ENCODE peak calls at places on chromosomes 6 and 20, in five cellular contexts. M is cardiac fibroblast, U is cardiac muscle cell, F is coronary artery, D is choroid plexus epithelial cell. I is an unnamed sample.

GRCh38 chr6:21710908-21711627 is 117.5 kb downstream of the SOX4 start:
- DNase-seq in D (no peak), F (no peak), M (no peak), U (no peak), I (no peak)

GRCh38 chr6:90105766-90106165 is 190.9 kb downstream of the BACH2 start:
- DNase-seq in F (no peak), D (no peak), U (peak; percentile 24), M (peak; percentile 14), I (no peak)

GRCh38 chr6:110635096-110635495 is 158.7 kb upstream of the SLC22A16 start:
- DNase-seq in M (no peak), F (no peak), U (no peak), D (no peak), I (no peak)

GRCh38 chr6:140050232-140050995 is 676.0 kb upstream of the CITED2 start:
- DNase-seq in F (no peak), D (no peak), M (peak; percentile 82), U (peak; percentile 89), I (no peak)

GRCh38 chr6:9801255-9801757 is 613.6 kb downstream of the TFAP2A start:
- DNase-seq in F (no peak), D (no peak), U (no peak), M (no peak), I (no peak)

GRCh38 chr6:15927531-15928230 is 201.2 kb upstream of the MYLIP start:
- DNase-seq in D (no peak), M (no peak), U (no peak), F (no peak), I (no peak)

GRCh38 chr20:3749689-3750639 is 17.5 kb downstream of the HSPA12B start:
- DNase-seq in M (peak; percentile 13), F (no peak), D (no peak), U (no peak), I (no peak)

GRCh38 chr6:80223743-80224212 is 117.3 kb downstream of the BCKDHB start:
- DNase-seq in F (no peak), U (peak; percentile 55), M (peak; percentile 63), D (no peak), I (no peak)

GRCh38 chr20:3995067-3995748 is 20.1 kb downstream of the RNF24 start:
- DNase-seq in M (peak; percentile 32), U (peak; percentile 40), F (no peak), D (peak; percentile 58), I (peak; percentile 57)

GRCh38 chr6:29938746-29939508 is 3.4 kb upstream of the HLA-A start:
- DNase-seq in D (no peak), F (no peak), U (no peak), M (no peak), I (no peak)

GRCh38 chr20:3168079-3168828 is 5.1 kb downstream of the LZTS3 start:
- DNase-seq in F (no peak), U (no peak), M (no peak), D (no peak), I (no peak)

GRCh38 chr6:33008944-33009861 is at the start of gene HLA-DOA:
- DNase-seq in U (peak; percentile 33), M (peak; percentile 9), F (no peak), D (peak; percentile 52), I (no peak)

GRCh38 chr20:53643031-53643832 is 49.6 kb upstream of the ZNF217 start:
- DNase-seq in U (peak; percentile 69), D (peak; percentile 85), F (no peak), M (peak; percentile 73), I (peak; percentile 91)

GRCh38 chr6:69593706-69594105 is 203.1 kb downstream of the LMBRD1 start:
- DNase-seq in F (no peak), U (no peak), M (no peak), D (no peak), I (no peak)

GRCh38 chr20:62031462-62032092 is 34.1 kb downstream of the TAF4 start:
- DNase-seq in D (no peak), U (no peak), M (no peak), F (no peak), I (no peak)

GRCh38 chr6:680666-681374 is 12.1 kb downstream of the EXOC2 start:
- DNase-seq in D (no peak), M (no peak), U (no peak), F (no peak), I (peak; percentile 60)

GRCh38 chr20:34949120-34949519 is 6.5 kb downstream of the GSS start:
- DNase-seq in D (no peak), U (no peak), F (no peak), M (no peak), I (no peak)

GRCh38 chr6:126886106-126886505 is 232.4 kb upstream of the RSPO3 start:
- DNase-seq in U (peak; percentile 3), F (no peak), M (no peak), D (peak; percentile 78), I (no peak)

GRCh38 chr6:19231878-19232519 is 605.2 kb upstream of the ID4 start:
- DNase-seq in M (no peak), D (no peak), F (no peak), U (no peak), I (no peak)

GRCh38 chr20:5402903-5403531 is 86.3 kb upstream of the PROKR2 start:
- DNase-seq in D (peak; percentile 63), F (no peak), M (peak; percentile 21), U (peak; percentile 34), I (peak; percentile 27)

GRCh38 chr20:58109126-58109880 is 119.2 kb downstream of the ANKRD60 start:
- DNase-seq in D (peak; percentile 80), M (no peak), F (peak; percentile 61), U (peak; percentile 32), I (peak; percentile 79)

GRCh38 chr20:12243327-12243726 is 325.6 kb downstream of the BTBD3 start:
- DNase-seq in U (no peak), M (no peak), F (no peak), D (no peak), I (no peak)

GRCh38 chr20:32325706-32326506 is 32.2 kb upstream of the ASXL1 start:
- DNase-seq in F (no peak), U (peak; percentile 59), D (peak; percentile 72), M (peak; percentile 52), I (peak; percentile 93)

GRCh38 chr6:146423450-146423849 is 120.2 kb upstream of the RAB32 start:
- DNase-seq in F (no peak), M (no peak), D (no peak), U (no peak), I (no peak)

GRCh38 chr6:162467679-162468078 is 259.9 kb downstream of the PRKN start:
- DNase-seq in D (no peak), U (no peak), M (no peak), F (no peak), I (no peak)

GRCh38 chr20:5910192-5910591 is 40.1 kb downstream of the TRMT6 start:
- DNase-seq in U (no peak), D (no peak), F (no peak), M (no peak), I (no peak)

GRCh38 chr20:11270566-11270965 is 596.8 kb upstream of the JAG1 start:
- DNase-seq in F (no peak), U (no peak), M (no peak), D (no peak), I (peak; percentile 29)

DNA sequence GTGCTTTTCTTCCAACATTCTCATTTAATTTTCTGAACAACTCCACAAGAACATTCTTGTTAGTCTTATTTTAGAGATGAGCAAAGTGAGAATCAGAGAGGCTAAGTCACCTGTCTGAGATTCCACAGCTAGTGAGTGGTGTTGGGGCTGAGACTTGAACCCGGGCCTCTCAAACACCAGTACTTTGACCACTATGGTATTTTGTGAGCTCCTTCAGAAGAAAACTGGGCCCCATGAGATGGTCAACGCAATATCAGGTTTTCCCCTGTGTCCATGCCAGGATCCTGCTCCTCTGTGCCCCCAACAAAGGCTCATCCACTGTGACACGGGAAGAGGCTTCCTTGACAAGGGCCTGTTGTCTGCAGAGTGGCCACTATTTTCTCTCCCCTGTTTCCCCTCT is 51.9 kb downstream of the MAFB start:
- DNase-seq in F (no peak), D (no peak), U (no peak), M (no peak), I (no peak)
- TF ChIP-seq CTCF in F (no peak), D (no peak), U (no peak), M (no peak), I (no peak)

DNA sequence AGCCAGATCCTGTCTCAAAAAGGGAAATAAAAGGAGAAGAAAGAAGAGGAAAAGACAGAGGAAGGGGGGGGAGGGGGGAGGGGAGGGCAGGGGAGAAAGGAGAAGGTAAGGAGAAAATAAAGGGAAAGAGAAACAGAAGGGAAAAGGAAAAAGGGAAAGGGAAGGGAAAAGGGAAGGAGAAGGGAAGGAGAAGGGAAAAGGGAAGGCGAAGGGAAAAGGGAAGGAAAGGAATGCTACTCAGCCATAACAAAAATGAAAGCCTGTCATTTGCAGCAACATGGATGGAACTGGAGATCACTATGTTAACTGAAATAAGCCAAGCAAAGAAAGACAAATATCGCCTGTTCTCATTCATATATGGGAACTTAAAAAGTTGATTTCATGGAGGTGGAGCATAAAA is 22.3 kb downstream of the RBM24 start:
- DNase-seq in U (no peak), F (no peak), D (no peak), M (no peak), I (no peak)
- TF ChIP-seq CTCF in U (no peak), F (no peak), D (no peak), M (no peak), I (no peak)

GRCh38 chr6:156909212-156910010 is 132.2 kb downstream of the ARID1B start:
- DNase-seq in D (no peak), U (no peak), M (no peak), F (no peak), I (no peak)

GRCh38 chr6:156910938-156911337 is 133.8 kb downstream of the ARID1B start:
- DNase-seq in F (no peak), M (no peak), U (no peak), D (peak; percentile 35), I (peak; percentile 20)

GRCh38 chr6:156912431-156912830 is 135.3 kb downstream of the ARID1B start:
- DNase-seq in M (peak; percentile 22), F (no peak), D (no peak), U (no peak), I (no peak)

GRCh38 chr6:156911581-156911980 is 134.4 kb downstream of the ARID1B start:
- DNase-seq in M (no peak), D (no peak), F (no peak), U (no peak), I (no peak)

GRCh38 chr6:156910011-156910334 is 132.8 kb downstream of the ARID1B start:
- DNase-seq in M (no peak), U (no peak), D (no peak), F (no peak), I (no peak)
- TF ChIP-seq CTCF in M (no peak), U (no peak), D (no peak), F (no peak), I (no peak)

GRCh38 chr6:158500016-158500735 is 59.7 kb upstream of the TMEM181 start:
- DNase-seq in M (no peak), F (no peak), D (peak; percentile 59), U (no peak), I (peak; percentile 4)

GRCh38 chr6:158497620-158498019 is 62.3 kb upstream of the TMEM181 start:
- DNase-seq in M (no peak), U (no peak), D (no peak), F (no peak), I (no peak)

GRCh38 chr6:158498362-158498761 is 61.5 kb upstream of the TMEM181 start:
- DNase-seq in D (no peak), M (no peak), F (no peak), U (no peak), I (no peak)

GRCh38 chr6:158499601-158500000 is 60.3 kb upstream of the TMEM181 start:
- DNase-seq in U (no peak), D (no peak), M (no peak), F (no peak), I (no peak)

GRCh38 chr6:158496700-158497099 is 63.2 kb upstream of the TMEM181 start:
- DNase-seq in F (no peak), M (no peak), D (no peak), U (no peak), I (no peak)
- TF ChIP-seq CTCF in F (no peak), M (no peak), D (no peak), U (no peak), I (no peak)